ENCODE peak calls at places on chromosomes 16 and 17, in nine cellular contexts. P is sigmoid colon, F is ovary, S is tibial nerve, Q is A549, A is stomach, E is esophagus muscularis mucosa, W is H1, Y is suprapubic skin. O is an unnamed sample.
A peak's percentile ranks its signal among the peaks of the same experiment; 100 is the strongest.

GRCh38 chr17:75366432-75366831 is 39.0 kb downstream of the GRB2 start:
- DNase-seq in P (no peak), W (no peak), Q (no peak), A (no peak), Y (no peak), F (no peak), E (no peak), S (no peak), O (no peak)

GRCh38 chr17:75854111-75854748 is 905 bp downstream of the WBP2 start:
- DNase-seq in Q (peak; percentile 80), Y (peak; percentile 73), A (no peak), F (no peak), P (peak; percentile 81), E (no peak), S (no peak), W (no peak), O (no peak)

GRCh38 chr17:77319211-77320031 is 178.7 kb downstream of the SEC14L1 start:
- DNase-seq in W (no peak), F (peak; percentile 75), S (peak; percentile 85), A (peak; percentile 88), Y (peak; percentile 96), E (peak; percentile 96), Q (peak; percentile 95), P (peak; percentile 96), O (peak; percentile 94)

GRCh38 chr16:89764711-89765201 is 43.4 kb downstream of the ZNF276 start:
- DNase-seq in A (peak; percentile 86), E (peak; percentile 93), W (no peak), P (no peak), Q (no peak), Y (no peak), S (peak; percentile 21), F (no peak), O (peak; percentile 85)

GRCh38 chr16:27920391-27920891 is 143.1 kb downstream of the GSG1L start:
- DNase-seq in F (no peak), Y (no peak), Q (peak; percentile 38), E (no peak), P (no peak), S (no peak), W (peak; percentile 23), A (no peak), O (no peak)

GRCh38 chr16:6018848-6019489 is 921.4 kb upstream of the EEF2KMT start:
- DNase-seq in A (no peak), E (no peak), Y (no peak), Q (no peak), F (no peak), P (no peak), S (no peak), W (no peak), O (no peak)

GRCh38 chr16:67445913-67446907 is 15.3 kb downstream of the HSD11B2 start:
- DNase-seq in E (no peak), F (peak; percentile 85), A (peak; percentile 61), S (no peak), Y (no peak), Q (no peak), W (no peak), P (no peak), O (peak; percentile 73)

GRCh38 chr16:56667581-56668571 is at the start of gene MT1G:
- DNase-seq in F (no peak), S (no peak), E (no peak), Y (no peak), A (peak; percentile 87), P (peak; percentile 80), W (no peak), Q (no peak), O (peak; percentile 74)

GRCh38 chr17:74325743-74326379 is at the start of gene KIF19:
- DNase-seq in P (no peak), Q (no peak), E (no peak), A (peak; percentile 55), F (no peak), Y (no peak), W (no peak), S (no peak), O (peak; percentile 67)

GRCh38 chr16:85900031-85900792 is 1.2 kb downstream of the IRF8 start:
- DNase-seq in P (no peak), F (no peak), W (no peak), E (no peak), Y (no peak), Q (no peak), A (peak; percentile 67), S (no peak), O (no peak)

GRCh38 chr17:17350491-17351355 is 47.5 kb downstream of the NT5M start:
- DNase-seq in E (no peak), Q (peak; percentile 55), A (peak; percentile 13), W (no peak), F (no peak), Y (no peak), P (no peak), S (no peak), O (no peak)

GRCh38 chr17:43360376-43360738 is 38.4 kb upstream of the ARL4D start:
- DNase-seq in S (no peak), A (peak; percentile 59), Y (peak; percentile 79), P (peak; percentile 88), F (no peak), W (no peak), Q (peak; percentile 69), E (peak; percentile 92), O (peak; percentile 72)

GRCh38 chr17:33292981-33293867 is at the start of gene ASIC2:
- DNase-seq in F (no peak), P (no peak), Y (no peak), A (no peak), W (peak; percentile 10), Q (peak; percentile 40), S (no peak), E (no peak), O (peak; percentile 18)

GRCh38 chr16:68574479-68574878 is 35.4 kb downstream of the ZFP90 start:
- DNase-seq in P (no peak), E (no peak), Q (no peak), Y (no peak), A (no peak), S (no peak), W (no peak), F (no peak), O (no peak)
- H3K9me3 ChIP-seq in P (peaks cover 63% of the 10 kb centered on the region), E (no peaks in the 10 kb centered on the region), Q (peaks cover 84% of the 10 kb centered on the region), Y (peaks cover 52% of the 10 kb centered on the region), A (peaks cover 91% of the 10 kb centered on the region), S (no peaks in the 10 kb centered on the region), W (peaks cover 21% of the 10 kb centered on the region), F (no peaks in the 10 kb centered on the region), O (peaks cover 68% of the 10 kb centered on the region)

DNA sequence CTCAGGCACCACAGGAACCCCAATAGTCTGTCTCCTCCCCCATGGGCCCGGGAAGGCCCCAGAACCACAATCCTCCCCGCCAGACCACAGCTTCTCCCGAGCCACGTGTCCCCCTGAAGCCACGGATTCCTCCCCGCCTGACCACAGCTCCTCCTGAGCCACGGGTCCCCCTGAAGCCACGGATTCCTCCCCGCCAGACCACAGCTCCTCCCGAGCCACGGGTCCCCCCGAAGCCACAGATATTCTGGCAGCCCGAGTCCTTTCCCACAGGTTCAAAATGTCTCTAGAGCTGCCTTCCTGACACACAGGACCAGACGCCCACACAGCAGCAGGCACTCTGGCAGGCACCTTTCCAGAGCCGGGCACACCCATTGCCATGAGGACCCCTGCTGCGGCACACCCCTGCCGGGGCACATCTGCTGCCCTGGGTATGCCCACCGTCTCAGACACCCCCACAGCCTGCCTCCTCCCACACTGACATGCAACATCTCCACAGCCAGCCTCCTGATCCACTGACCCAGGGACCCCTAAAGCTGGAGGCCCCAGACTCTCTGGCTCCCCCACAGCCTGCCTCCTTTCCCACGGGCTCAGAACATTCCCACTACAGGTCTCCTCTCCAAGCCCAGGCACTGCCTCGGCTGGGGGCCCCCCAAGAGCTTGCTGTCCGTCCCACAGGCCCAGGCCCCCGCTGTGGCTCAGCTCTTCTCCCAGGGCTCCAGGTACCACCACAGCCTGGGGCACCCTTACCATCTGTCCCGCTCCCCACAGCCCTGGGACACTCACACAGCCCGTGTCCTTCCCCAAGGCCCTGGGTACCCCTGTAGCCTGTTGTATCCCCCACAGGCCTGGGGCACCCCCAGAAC is 2.2 kb downstream of the KIAA0753 start:
- DNase-seq in Q (no peak), S (no peak), E (no peak), F (no peak), P (no peak), W (no peak), A (no peak), Y (no peak), O (no peak)
- H3K4me3 ChIP-seq in Q (no peak overlapping the region), S (no peak overlapping the region), E (no peak overlapping the region), F (no peak overlapping the region), P (no peak overlapping the region), W (no peak overlapping the region), A (no peak overlapping the region), Y (no peak overlapping the region), O (no peak overlapping the region)

GRCh38 chr16:84086357-84086756 is 30.4 kb downstream of the MBTPS1 start:
- DNase-seq in F (no peak), S (no peak), W (no peak), A (no peak), E (no peak), Q (no peak), P (no peak), Y (no peak), O (no peak)

GRCh38 chr16:84086996-84087395 is 29.7 kb downstream of the MBTPS1 start:
- DNase-seq in F (no peak), P (no peak), W (no peak), E (no peak), Y (no peak), A (no peak), S (no peak), Q (no peak), O (no peak)

GRCh38 chr16:84084570-84085270 is 32.0 kb downstream of the MBTPS1 start:
- DNase-seq in E (no peak), F (peak; percentile 48), P (peak; percentile 70), S (no peak), Y (no peak), W (peak; percentile 49), A (peak; percentile 76), Q (peak; percentile 89), O (peak; percentile 74)

GRCh38 chr16:84085271-84085667 is 31.5 kb downstream of the MBTPS1 start:
- DNase-seq in S (no peak), P (no peak), E (no peak), A (no peak), F (no peak), Q (no peak), W (no peak), Y (no peak), O (no peak)

DNA sequence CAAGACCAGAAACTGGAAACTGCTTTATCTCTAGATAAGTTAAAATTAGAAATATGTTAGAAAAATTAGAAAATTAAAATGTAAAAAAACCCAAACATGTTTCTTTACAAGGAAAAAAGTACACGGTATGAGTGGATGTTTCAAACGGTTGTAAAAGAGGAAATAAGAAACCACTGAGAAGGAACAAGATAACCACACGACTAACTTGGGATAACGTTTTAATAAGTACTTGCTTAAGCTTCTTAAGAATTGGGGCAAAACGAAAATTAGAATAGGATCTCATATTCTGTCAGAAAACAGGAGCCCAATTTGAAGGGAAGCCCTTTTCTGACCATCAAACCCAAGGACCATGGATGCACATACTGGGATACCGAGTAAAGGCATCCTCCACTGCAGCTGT is 31.0 kb downstream of the MBTPS1 start:
- DNase-seq in S (no peak), W (no peak), Y (no peak), F (no peak), Q (no peak), E (no peak), P (no peak), A (no peak), O (no peak)
- TF ChIP-seq EP300 in S (no peak), W (no peak), Y (no peak), F (no peak), Q (no peak), E (no peak), P (no peak), A (no peak), O (no peak)

DNA sequence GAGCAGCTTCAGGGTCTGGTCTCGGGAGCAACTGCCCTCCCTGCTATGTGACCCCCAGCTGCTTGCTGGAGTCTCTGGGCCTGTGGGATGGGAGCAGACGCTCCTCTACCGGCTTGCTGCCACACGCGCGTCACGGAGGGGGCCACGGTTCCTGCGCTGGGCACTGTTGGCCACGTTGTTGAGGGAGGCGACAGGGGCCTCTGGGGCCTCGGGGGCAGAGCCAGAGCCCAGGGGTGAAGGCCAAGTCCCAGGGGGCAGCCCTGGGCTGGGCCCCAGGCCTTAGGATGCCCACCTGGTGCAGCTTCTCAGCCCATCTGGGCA is 56.6 kb downstream of the ZFPM1 start:
- DNase-seq in Y (no peak), E (no peak), S (no peak), F (no peak), Q (no peak), W (no peak), P (no peak), A (no peak), O (no peak)
- H3K9me3 ChIP-seq in Y (no peaks in the 10 kb centered on the region), E (no peaks in the 10 kb centered on the region), S (no peaks in the 10 kb centered on the region), F (no peaks in the 10 kb centered on the region), Q (no peaks in the 10 kb centered on the region), W (no peaks in the 10 kb centered on the region), P (no peaks in the 10 kb centered on the region), A (no peaks in the 10 kb centered on the region), O (no peaks in the 10 kb centered on the region)